ENCODE peak calls at places on chromosomes 2 and 18, in seven cellular contexts. E, C, A, Z, R, M and O are unnamed samples.

GRCh38 chr2:95007822-95008221 is 17.7 kb upstream of the MAL start:
- DNase-seq in M (no peak), C (no peak), A (no peak), Z (no peak), E (no peak), R (no peak), O (no peak)

GRCh38 chr18:2442006-2442405 is 129.3 kb downstream of the METTL4 start:
- DNase-seq in A (no peak), E (no peak), C (no peak), Z (no peak), R (no peak), M (no peak), O (no peak)

GRCh38 chr2:186426153-186427016 is 59.7 kb upstream of the ZC3H15 start:
- DNase-seq in C (no peak), Z (no peak), A (peak), M (no peak), R (no peak), E (no peak), O (no peak)

GRCh38 chr2:134647607-134648256 is 71.1 kb downstream of the TMEM163 start:
- DNase-seq in R (no peak), A (no peak), E (no peak), Z (no peak), M (no peak), C (no peak), O (no peak)

GRCh38 chr2:113103958-113104627 is 23.3 kb upstream of the IL1RN start:
- DNase-seq in C (no peak), Z (no peak), E (no peak), M (no peak), R (no peak), A (no peak), O (no peak)

GRCh38 chr2:102070058-102070642 is 72.4 kb upstream of the IL1R1 start:
- DNase-seq in R (no peak), E (peak), C (peak), Z (no peak), M (peak), A (no peak), O (no peak)

GRCh38 chr18:37778417-37779165 is 213.0 kb upstream of the CELF4 start:
- DNase-seq in R (peak), A (no peak), E (peak), M (peak), C (peak), Z (no peak), O (peak)

GRCh38 chr2:200356794-200357472 is 50.4 kb downstream of the SPATS2L start:
- DNase-seq in M (no peak), A (no peak), Z (no peak), E (no peak), R (no peak), C (no peak), O (no peak)

GRCh38 chr2:170943596-170943995 is 14.5 kb downstream of the GORASP2 start:
- DNase-seq in C (no peak), E (no peak), Z (no peak), A (no peak), M (no peak), R (no peak), O (no peak)

GRCh38 chr18:62778976-62779869 is 63.9 kb downstream of the PHLPP1 start:
- DNase-seq in C (no peak), R (no peak), M (no peak), E (peak), Z (no peak), A (no peak), O (no peak)

GRCh38 chr2:38439807-38440300 is 62.8 kb upstream of the ATL2 start:
- DNase-seq in Z (no peak), M (no peak), A (no peak), R (no peak), C (no peak), E (no peak), O (no peak)

GRCh38 chr2:55553321-55553720 is 33.8 kb downstream of the CFAP36 start:
- DNase-seq in A (no peak), R (no peak), E (no peak), M (no peak), Z (no peak), C (no peak), O (no peak)

GRCh38 chr18:56034954-56035353 is 447.0 kb upstream of the TCF4 start:
- DNase-seq in R (no peak), A (no peak), C (no peak), Z (peak), E (no peak), M (no peak), O (no peak)

GRCh38 chr2:12948963-12949353 is 232.2 kb downstream of the TRIB2 start:
- DNase-seq in E (no peak), A (no peak), Z (no peak), M (no peak), R (no peak), C (no peak), O (no peak)

GRCh38 chr2:12949406-12949805 is 232.7 kb downstream of the TRIB2 start:
- DNase-seq in E (no peak), C (no peak), Z (no peak), R (no peak), M (no peak), A (no peak), O (no peak)

GRCh38 chr2:12951657-12951973 is 234.9 kb downstream of the TRIB2 start:
- DNase-seq in C (no peak), R (no peak), M (no peak), Z (no peak), A (no peak), E (no peak), O (no peak)

GRCh38 chr2:12950174-12950573 is 233.4 kb downstream of the TRIB2 start:
- DNase-seq in M (no peak), Z (no peak), A (no peak), C (no peak), E (no peak), R (no peak), O (no peak)

DNA sequence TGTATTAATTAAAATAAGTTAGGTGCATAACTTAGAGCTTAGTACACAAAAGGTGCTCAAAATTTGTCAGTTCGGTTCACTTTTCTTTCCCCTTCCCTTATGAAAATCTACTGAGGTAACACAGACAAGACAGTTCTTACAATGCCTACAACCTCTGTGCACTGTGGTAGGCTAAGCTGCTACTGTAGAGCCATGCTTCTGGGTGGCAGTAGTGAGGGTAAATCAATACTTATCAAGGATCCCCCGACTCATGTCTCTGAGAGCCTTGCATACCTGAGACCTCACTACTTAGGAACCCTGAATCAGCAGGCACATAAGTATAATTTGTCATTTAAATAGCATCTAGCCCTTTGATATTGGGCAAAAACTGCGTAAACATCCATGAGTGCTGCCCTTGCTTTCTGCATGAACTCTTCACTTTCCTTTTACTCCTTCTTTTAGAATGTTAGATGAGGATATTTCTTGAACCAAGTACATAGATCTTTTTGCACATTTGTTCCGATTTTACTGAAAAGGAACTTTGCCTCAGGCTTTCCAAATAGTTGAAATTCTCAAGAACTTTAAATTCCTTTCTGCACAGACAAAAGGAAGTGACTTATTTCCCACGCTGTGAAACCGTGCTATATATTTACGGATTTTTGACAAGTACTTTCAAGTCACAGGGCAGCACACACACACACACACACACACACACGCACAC is 234.4 kb downstream of the TRIB2 start:
- DNase-seq in R (no peak), C (no peak), M (no peak), E (no peak), Z (no peak), A (no peak), O (no peak)
- TF ChIP-seq POLR2AphosphoS5 in R (no peak), C (no peak), M (no peak), E (no peak), Z (no peak), A (no peak), O (no peak)

GRCh38 chr2:44079686-44080085 is 83.9 kb upstream of the LRPPRC start:
- DNase-seq in A (no peak), C (no peak), R (no peak), E (no peak), M (no peak), Z (no peak), O (no peak)
- TF ChIP-seq EP300 in A (no peak), C (no peak), R (no peak), E (no peak), M (no peak), Z (no peak), O (no peak)

GRCh38 chr2:189179607-189179979 is at the start of gene COL5A2:
- DNase-seq in A (no peak), M (peak), R (no peak), C (no peak), Z (no peak), E (no peak), O (no peak)
- TF ChIP-seq POLR2AphosphoS5 in A (no peak), M (peak), R (no peak), C (peak), Z (peak), E (no peak), O (no peak)

DNA sequence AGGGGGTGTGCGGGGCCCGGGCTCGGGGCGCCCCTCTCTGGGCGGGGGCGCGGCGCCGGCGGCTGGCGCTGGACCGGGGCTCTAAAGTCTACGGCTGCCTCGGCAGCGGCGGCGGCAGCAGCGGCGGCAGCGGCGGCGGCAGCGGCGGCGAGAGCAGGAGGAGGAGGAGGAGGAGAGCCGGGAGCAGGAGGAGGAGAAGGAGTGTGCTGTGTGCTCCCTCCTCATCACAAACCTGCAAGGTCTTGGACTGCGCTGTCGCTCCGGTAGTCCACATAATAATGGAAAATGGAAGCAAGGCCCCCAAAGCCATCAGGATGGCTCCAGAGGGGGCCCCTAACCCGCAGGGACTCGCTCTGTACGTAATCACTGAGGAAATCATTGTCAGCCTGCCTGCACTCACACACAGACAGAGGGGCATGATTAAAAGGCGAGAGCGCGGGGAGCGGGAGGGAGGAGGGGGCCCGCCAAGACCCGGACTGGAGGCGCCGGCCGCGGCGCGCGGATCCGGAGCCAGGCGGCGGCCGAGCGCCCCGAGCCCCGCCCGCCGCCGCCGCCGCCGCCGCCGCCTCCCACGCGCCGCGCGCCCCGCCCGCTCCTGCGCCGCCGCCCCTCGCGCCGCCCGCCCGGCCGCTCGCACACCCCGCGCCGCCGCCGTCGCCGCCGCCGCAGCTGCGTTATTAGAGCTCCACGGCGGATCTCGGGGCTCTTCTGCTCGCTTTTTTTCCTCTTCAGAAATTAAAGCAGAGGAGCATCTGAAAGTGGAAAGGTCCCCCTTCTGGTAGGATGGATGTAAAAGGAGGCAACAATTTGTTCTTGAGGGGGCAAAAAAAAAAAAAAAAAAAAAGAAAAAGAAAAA is at the start of gene ZNF521:
- DNase-seq in M (peak), Z (no peak), C (peak), R (peak), A (no peak), E (peak), O (peak)
- TF ChIP-seq EP300 in M (no peak), Z (no peak), C (no peak), R (no peak), A (no peak), E (no peak), O (no peak)

GRCh38 chr2:27249077-27249890 is 13.6 kb downstream of the SLC30A3 start:
- DNase-seq in A (no peak), M (no peak), E (no peak), Z (no peak), C (no peak), R (peak), O (no peak)
- TF ChIP-seq POLR2AphosphoS5 in A (no peak), M (no peak), E (no peak), Z (no peak), C (no peak), R (no peak), O (peak)

GRCh38 chr2:218733615-218734021 is 23.0 kb downstream of the TTLL4 start:
- DNase-seq in E (no peak), R (no peak), M (peak), Z (no peak), A (peak), C (peak), O (no peak)
- TF ChIP-seq EP300 in E (no peak), R (no peak), M (no peak), Z (no peak), A (no peak), C (no peak), O (no peak)

GRCh38 chr2:118112771-118113334 is 24.6 kb downstream of the INSIG2 start:
- DNase-seq in E (no peak), R (no peak), M (no peak), Z (no peak), A (no peak), C (no peak), O (no peak)
- TF ChIP-seq POLR2AphosphoS5 in E (no peak), R (no peak), M (no peak), Z (no peak), A (no peak), C (no peak), O (no peak)

GRCh38 chr2:36301843-36302242 is 53.7 kb upstream of the CRIM1 start:
- DNase-seq in E (no peak), C (no peak), M (no peak), Z (no peak), A (no peak), R (no peak), O (no peak)
- TF ChIP-seq EP300 in E (no peak), C (no peak), M (no peak), Z (no peak), A (no peak), R (no peak), O (no peak)